ENCODE peak calls at places on chromosomes 6 and 20, in four cellular contexts. A is heart left ventricle, Q is K562, M is HCT116. T is an unnamed sample.

GRCh38 chr6:145042559-145042958 is 692.8 kb downstream of the EPM2A start:
- ATAC-seq in A (no peak), Q (peak; percentile 61), M (peak; percentile 92), T (no peak)

GRCh38 chr6:39790772-39791171 is 1.4 kb upstream of the DAAM2 start:
- ATAC-seq in A (no peak), Q (no peak), M (no peak), T (no peak)

GRCh38 chr20:58420798-58421496 is 31.9 kb downstream of the VAPB start:
- ATAC-seq in A (no peak), Q (peak; percentile 76), M (peak; percentile 55), T (no peak)

GRCh38 chr6:13462380-13463326 is 24.7 kb downstream of the GFOD1 start:
- ATAC-seq in A (no peak), Q (no peak), M (no peak), T (no peak)

GRCh38 chr6:159098636-159099106 is 53.9 kb upstream of the TAGAP start:
- ATAC-seq in A (no peak), Q (no peak), M (no peak), T (no peak)

GRCh38 chr6:100202417-100203194 is 208.6 kb upstream of the MCHR2 start:
- ATAC-seq in A (no peak), Q (peak; percentile 46), M (peak; percentile 91), T (peak; percentile 84)

GRCh38 chr20:2118783-2119182 is 17.2 kb downstream of the STK35 start:
- ATAC-seq in A (no peak), Q (peak; percentile 77), M (no peak), T (no peak)

GRCh38 chr6:93679836-93680235 is 260.5 kb upstream of the EPHA7 start:
- ATAC-seq in A (no peak), Q (no peak), M (no peak), T (no peak)

GRCh38 chr6:122472022-122472340 is 374 bp upstream of the SERINC1 start:
- ATAC-seq in A (peak; percentile 44), Q (peak; percentile 53), M (peak; percentile 41), T (no peak)

GRCh38 chr20:24935786-24936525 is 13.1 kb upstream of the CST7 start:
- ATAC-seq in A (no peak), Q (no peak), M (no peak), T (no peak)

GRCh38 chr6:143721642-143722041 is 43.9 kb downstream of the PHACTR2 start:
- ATAC-seq in A (no peak), Q (no peak), M (no peak), T (no peak)

GRCh38 chr20:60095456-60095855 is 137.2 kb downstream of the CDH26 start:
- ATAC-seq in A (peak; percentile 70), Q (no peak), M (no peak), T (no peak)

GRCh38 chr6:3489961-3490621 is 33.2 kb upstream of the SLC22A23 start:
- ATAC-seq in A (no peak), Q (no peak), M (no peak), T (no peak)

GRCh38 chr6:111803804-111804203 is 69.4 kb downstream of the FYN start:
- ATAC-seq in A (peak; percentile 45), Q (no peak), M (no peak), T (no peak)

GRCh38 chr6:46130665-46131064 is 876 bp downstream of the ENPP4 start:
- ATAC-seq in A (no peak), Q (no peak), M (no peak), T (no peak)

GRCh38 chr6:72287801-72288200 is 334.1 kb upstream of the KCNQ5 start:
- ATAC-seq in A (no peak), Q (no peak), M (no peak), T (no peak)

GRCh38 chr6:116651916-116652315 is 16.6 kb downstream of the ZUP1 start:
- ATAC-seq in A (no peak), Q (no peak), M (no peak), T (no peak)

GRCh38 chr20:38426006-38426405 is 9.1 kb downstream of the SNHG17 start:
- ATAC-seq in A (no peak), Q (peak; percentile 14), M (peak; percentile 5), T (peak; percentile 77)

GRCh38 chr6:138795809-138796469 is at the start of gene ECT2L:
- ATAC-seq in A (peak; percentile 96), Q (peak; percentile 77), M (no peak), T (peak; percentile 93)

GRCh38 chr20:20505554-20505953 is 137.7 kb downstream of the INSM1 start:
- ATAC-seq in A (no peak), Q (no peak), M (no peak), T (no peak)

GRCh38 chr6:20711518-20711917 is 177.3 kb downstream of the CDKAL1 start:
- ATAC-seq in A (no peak), Q (peak; percentile 24), M (no peak), T (no peak)

GRCh38 chr6:5339757-5340156 is 78.4 kb downstream of the FARS2 start:
- ATAC-seq in A (no peak), Q (no peak), M (no peak), T (no peak)

GRCh38 chr6:36893976-36894932 is 8.5 kb downstream of the C6orf89 start:
- ATAC-seq in A (no peak), Q (no peak), M (no peak), T (peak; percentile 53)

GRCh38 chr6:85944736-85945135 is 302.1 kb upstream of the SYNCRIP start:
- ATAC-seq in A (no peak), Q (no peak), M (no peak), T (no peak)

GRCh38 chr20:31475032-31475431 is at the start of the genes DEFB124 and REM1:
- ATAC-seq in A (peak; percentile 90), Q (peak; percentile 52), M (no peak), T (peak; percentile 85)

GRCh38 chr20:17617212-17617867 is 47.5 kb downstream of the DSTN start:
- ATAC-seq in A (peak; percentile 63), Q (peak; percentile 91), M (peak; percentile 80), T (peak; percentile 36)
- H3K36me3 ChIP-seq in A (peaks cover 16% of the 10 kb centered on the region), Q (peaks cover 40% of the 10 kb centered on the region), M (peaks cover 16% of the 10 kb centered on the region), T (no peaks in the 10 kb centered on the region)

GRCh38 chr6:33204415-33205171 is at the start of gene HSD17B8:
- ATAC-seq in A (peak; percentile 81), Q (peak; percentile 81), M (peak; percentile 61), T (peak; percentile 73)
- TF ChIP-seq POLR2A in A (no peak), Q (peak; percentile 84), M (peak; percentile 58), T (no peak)

DNA sequence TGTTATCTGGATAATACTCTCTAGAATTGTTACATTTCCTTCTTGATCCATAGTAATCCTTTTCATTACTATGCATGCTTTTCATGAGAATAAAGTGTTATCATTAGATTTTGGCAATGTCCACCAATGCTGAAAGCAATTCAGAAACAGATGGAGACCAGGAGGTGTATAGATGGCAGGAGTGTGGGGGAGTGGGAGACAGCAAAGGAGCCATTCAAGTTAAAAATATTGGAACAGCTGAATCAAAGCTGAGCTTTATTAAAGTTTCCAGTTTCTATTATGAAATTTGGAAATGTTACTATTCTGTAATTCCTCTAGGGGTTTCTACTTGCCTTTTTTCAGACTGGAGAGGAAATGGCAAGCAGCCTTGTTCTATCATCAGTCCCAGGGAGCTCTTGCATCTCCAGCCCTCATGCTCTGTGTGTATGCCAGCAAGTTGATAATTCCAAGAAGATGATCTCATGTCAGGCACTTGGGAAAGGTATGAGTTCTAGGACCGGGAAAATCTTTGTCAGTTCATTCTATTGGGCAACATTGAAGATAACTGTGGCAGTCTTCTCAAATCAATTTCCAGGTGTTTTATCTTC is 228.0 kb downstream of the CD109 start:
- ATAC-seq in A (peak; percentile 94), Q (no peak), M (no peak), T (peak; percentile 97)
- H3K36me3 ChIP-seq in A (no peaks in the 10 kb centered on the region), Q (no peaks in the 10 kb centered on the region), M (no peaks in the 10 kb centered on the region), T (no peaks in the 10 kb centered on the region)

GRCh38 chr6:7541175-7542064 is at the start of gene DSP:
- ATAC-seq in A (peak; percentile 69), Q (peak; percentile 42), M (peak; percentile 81), T (peak; percentile 47)
- TF ChIP-seq POLR2A in A (no peak), Q (no peak), M (peak; percentile 68), T (no peak)

GRCh38 chr6:53591873-53592272 is 47.0 kb upstream of the GCLC start:
- ATAC-seq in A (no peak), Q (no peak), M (no peak), T (no peak)
- H3K36me3 ChIP-seq in A (no peaks in the 10 kb centered on the region), Q (no peaks in the 10 kb centered on the region), M (no peaks in the 10 kb centered on the region), T (no peaks in the 10 kb centered on the region)

DNA sequence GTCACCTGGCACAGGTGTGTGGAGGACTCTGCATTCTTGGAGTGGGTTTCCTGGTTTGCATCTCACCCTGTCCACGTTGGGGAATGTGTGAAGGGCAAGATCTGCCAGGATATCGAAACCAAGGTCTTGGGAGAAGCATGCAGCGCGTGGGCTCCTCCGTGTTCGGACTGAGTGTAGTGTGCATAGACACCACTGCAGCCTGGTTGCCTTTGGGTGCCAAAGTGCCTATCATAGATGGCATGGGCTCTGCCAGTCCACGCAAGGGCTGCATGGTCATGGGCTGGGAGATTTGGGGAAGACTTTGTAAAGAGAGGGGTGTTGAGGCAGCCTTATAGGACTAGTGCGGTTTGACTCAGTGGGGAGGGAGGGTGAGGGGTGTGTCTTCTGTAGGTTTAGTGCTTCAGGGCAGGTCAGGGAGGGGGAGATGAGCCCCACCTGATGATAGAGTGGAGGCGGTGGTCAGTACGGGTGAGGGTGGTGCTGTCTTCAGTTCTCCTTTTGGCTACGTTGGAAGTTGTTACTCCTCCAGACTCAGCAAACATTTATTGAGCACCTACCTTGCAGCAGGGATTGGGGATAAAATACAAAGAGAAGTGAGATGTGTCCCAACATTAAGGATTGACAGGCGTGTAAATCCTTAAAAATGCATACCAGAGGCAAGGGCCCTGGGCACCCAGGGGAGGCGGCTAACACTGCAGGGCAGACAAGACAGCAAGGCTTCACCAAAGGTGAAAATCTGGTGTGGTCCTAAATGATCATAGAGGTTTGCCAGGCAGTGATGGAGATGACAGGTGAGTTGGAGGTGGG is 28.3 kb downstream of the DUSP22 start:
- ATAC-seq in A (no peak), Q (no peak), M (no peak), T (peak; percentile 3)
- TF ChIP-seq POLR2A in A (no peak), Q (no peak), M (no peak), T (no peak)

GRCh38 chr20:44483112-44483511 is 7.4 kb downstream of the TTPAL start:
- ATAC-seq in A (no peak), Q (no peak), M (no peak), T (no peak)

GRCh38 chr20:44488551-44488950 is 12.9 kb downstream of the TTPAL start:
- ATAC-seq in A (no peak), Q (no peak), M (no peak), T (no peak)

GRCh38 chr20:44481719-44482416 is 6.2 kb downstream of the TTPAL start:
- ATAC-seq in A (no peak), Q (no peak), M (no peak), T (no peak)

GRCh38 chr20:44485830-44486198 is 10.1 kb downstream of the TTPAL start:
- ATAC-seq in A (no peak), Q (no peak), M (no peak), T (no peak)

DNA sequence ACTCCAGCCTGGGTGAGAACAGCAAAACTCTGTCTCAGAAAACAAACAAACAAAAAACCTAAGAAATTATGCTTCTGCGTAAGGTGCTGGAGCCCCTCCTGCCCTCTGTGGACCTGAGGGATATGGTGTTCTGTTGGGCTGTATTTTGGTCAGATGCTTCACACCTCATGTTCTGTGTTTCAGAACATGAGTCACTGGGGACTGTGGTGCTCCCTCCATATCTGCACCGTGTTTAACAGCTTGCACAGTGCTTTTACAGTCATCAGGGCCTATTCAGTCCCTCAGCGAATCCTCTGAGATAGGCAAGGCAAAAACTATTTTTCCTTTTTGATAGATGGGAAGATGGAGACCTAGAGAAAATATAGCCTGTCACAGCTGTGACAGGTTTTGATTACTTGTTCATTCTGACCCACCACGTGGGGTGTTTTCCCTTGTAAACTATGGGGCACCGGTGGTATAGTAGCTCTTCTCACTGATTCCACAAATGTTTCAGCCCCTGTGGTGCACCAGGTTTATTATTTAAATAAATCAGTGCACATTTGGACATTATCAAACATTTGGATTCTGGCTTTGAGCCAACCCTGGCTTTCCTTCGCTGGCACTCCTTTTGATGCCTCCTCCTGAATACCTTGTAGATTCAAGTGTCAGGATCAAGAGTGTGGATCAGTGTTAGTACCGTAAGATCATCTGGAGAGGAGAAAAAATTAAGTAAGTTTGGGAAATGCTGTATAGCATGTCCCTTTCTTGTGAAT is 9.6 kb downstream of the TTPAL start:
- ATAC-seq in A (peak; percentile 24), Q (no peak), M (no peak), T (no peak)
- H3K36me3 ChIP-seq in A (peaks cover 11% of the 10 kb centered on the region), Q (peaks cover 68% of the 10 kb centered on the region), M (peaks cover 28% of the 10 kb centered on the region), T (peaks cover 100% of the 10 kb centered on the region)